ENCODE peak calls at places on chromosomes 6 and 20, in ten cellular contexts. C, O, X, Y, K, F, J, P, M and V are unnamed samples.
A peak's percentile ranks its signal among the peaks of the same experiment; 100 is the strongest.

GRCh38 chr6:57242505-57242904 is 20.4 kb upstream of the RAB23 start:
- DNase-seq in C (peak; percentile 99), O (no peak), X (no peak), Y (no peak), K (no peak), F (no peak), J (no peak), P (peak; percentile 71), M (no peak), V (no peak)

GRCh38 chr20:34791289-34792020 is 34.0 kb downstream of the NCOA6 start:
- DNase-seq in C (peak; percentile 67), O (no peak), X (no peak), Y (no peak), K (peak; percentile 59), F (no peak), J (no peak), P (no peak), M (no peak), V (no peak)

GRCh38 chr6:127938701-127939100 is 37.8 kb upstream of the THEMIS start:
- DNase-seq in C (peak; percentile 64), O (no peak), X (no peak), Y (no peak), K (peak; percentile 16), F (no peak), J (no peak), P (peak; percentile 32), M (no peak), V (no peak)

GRCh38 chr6:36443951-36444428 is 1.2 kb downstream of the KCTD20 start:
- DNase-seq in C (peak; percentile 31), O (no peak), X (no peak), Y (no peak), K (peak; percentile 41), F (no peak), J (no peak), P (peak; percentile 50), M (no peak), V (peak; percentile 15)

GRCh38 chr6:88370127-88370710 is 204.1 kb upstream of the CNR1 start:
- DNase-seq in C (no peak), O (no peak), X (no peak), Y (no peak), K (no peak), F (no peak), J (no peak), P (no peak), M (no peak), V (no peak)

GRCh38 chr6:141848029-141848890 is 284.5 kb upstream of the GJE1 start:
- DNase-seq in C (peak; percentile 1), O (no peak), X (no peak), Y (no peak), K (no peak), F (no peak), J (no peak), P (no peak), M (no peak), V (no peak)

GRCh38 chr6:49550413-49551125 is at the start of gene C6orf141:
- DNase-seq in C (no peak), O (no peak), X (peak; percentile 11), Y (peak; percentile 51), K (no peak), F (peak; percentile 86), J (no peak), P (peak; percentile 65), M (peak; percentile 81), V (peak; percentile 50)

GRCh38 chr6:157869673-157870302 is 46.7 kb downstream of the SNX9 start:
- DNase-seq in C (no peak), O (no peak), X (no peak), Y (no peak), K (no peak), F (no peak), J (no peak), P (no peak), M (no peak), V (no peak)

GRCh38 chr6:137045221-137045789 is 540 bp upstream of the IL20RA start:
- DNase-seq in C (no peak), O (no peak), X (no peak), Y (no peak), K (no peak), F (no peak), J (no peak), P (no peak), M (no peak), V (no peak)

GRCh38 chr6:137040393-137040792 is 4.4 kb downstream of the IL20RA start:
- DNase-seq in C (no peak), O (no peak), X (no peak), Y (no peak), K (no peak), F (no peak), J (no peak), P (no peak), M (no peak), V (no peak)

GRCh38 chr6:137046871-137047412 is 2.2 kb upstream of the IL20RA start:
- DNase-seq in C (no peak), O (no peak), X (no peak), Y (no peak), K (no peak), F (no peak), J (no peak), P (no peak), M (no peak), V (no peak)

GRCh38 chr6:137044366-137045220 is at the start of gene IL20RA:
- DNase-seq in C (no peak), O (peak; percentile 64), X (peak; percentile 67), Y (peak; percentile 69), K (no peak), F (peak; percentile 89), J (no peak), P (no peak), M (peak; percentile 72), V (peak; percentile 37)

DNA sequence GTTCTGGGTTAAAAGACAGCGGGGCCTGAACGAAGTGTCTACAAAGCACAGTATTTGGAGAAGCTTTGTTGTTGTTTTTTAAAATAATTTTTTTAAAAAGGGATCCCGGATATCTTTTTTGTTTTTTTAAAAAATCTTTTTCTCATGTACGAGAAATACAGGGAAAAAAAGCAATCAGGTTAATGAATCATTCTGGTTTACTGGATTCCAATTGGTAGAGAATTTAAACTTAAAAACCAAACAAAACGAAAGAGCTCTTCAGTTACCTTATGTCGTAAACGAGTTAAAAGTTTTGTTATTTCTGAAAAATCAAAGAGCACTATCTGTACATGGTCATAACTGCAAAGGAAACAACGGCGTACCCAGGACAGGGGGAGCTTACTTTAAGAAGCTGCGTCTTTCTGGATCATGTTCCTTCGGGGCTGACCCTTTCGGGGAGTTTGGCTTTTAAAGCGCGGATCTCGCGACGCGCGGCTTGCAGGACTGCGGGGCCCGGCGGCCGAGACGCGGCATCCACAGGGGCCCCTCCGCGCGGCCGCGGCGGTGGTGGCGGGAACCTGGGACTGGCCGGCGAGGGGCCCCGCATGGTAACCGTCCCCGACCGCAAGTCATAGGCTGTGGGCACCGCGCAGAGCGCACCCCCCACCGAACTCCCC is 927 bp downstream of the IL20RA start:
- DNase-seq in C (peak; percentile 28), O (peak; percentile 51), X (peak; percentile 63), Y (no peak), K (peak; percentile 12), F (no peak), J (peak; percentile 17), P (peak; percentile 16), M (no peak), V (peak; percentile 16)
- TF ChIP-seq POLR2A in C (no peak), O (no peak), X (peak; percentile 69), Y (no peak), K (no peak), F (no peak), J (no peak), P (no peak), M (no peak), V (no peak)

DNA sequence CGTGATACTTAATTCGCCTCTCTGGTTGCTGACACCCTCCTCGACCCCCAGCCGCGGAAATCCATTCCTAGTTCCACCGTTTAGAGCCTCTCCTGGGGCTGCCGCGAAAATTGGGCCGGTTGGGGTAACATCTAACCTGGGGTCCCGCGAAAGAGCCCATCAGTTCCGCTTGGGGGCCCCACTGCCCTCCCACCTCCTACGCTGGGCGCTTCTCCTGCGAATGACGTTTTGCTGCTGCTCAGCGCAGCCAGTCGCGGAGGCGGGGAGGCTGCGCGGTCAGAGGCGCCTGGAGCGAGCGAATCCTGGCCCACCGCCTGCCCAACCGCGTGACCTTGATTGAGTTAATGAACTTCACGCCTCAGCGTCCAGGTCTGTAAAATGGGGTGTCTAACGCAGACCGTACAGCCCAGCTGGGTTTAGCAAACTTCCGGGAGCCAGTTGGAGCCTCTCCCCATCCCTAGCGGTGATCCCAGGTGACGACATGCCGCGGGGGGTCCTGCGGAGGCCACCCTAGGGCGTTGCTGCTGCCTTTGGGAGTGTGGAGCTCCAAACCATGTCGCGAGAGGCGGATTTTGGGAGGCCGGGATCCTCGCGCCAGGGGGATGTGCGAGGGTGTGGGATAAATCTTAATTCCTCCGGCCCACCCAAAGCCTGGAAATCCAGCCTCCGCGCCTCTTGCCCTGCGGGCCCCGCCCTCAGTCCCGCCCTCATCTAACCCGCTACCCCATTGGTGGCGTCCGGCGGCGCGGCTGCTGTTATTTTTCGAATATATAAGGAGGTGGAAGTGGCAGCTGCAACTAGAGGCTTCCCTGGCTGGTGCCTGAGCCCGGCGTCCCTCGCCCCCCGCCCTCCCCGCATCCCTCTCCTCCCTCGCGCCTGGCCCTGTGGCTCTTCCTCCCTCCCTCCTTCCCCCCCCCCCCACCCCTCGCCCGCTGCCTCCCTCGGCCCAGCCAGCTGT is at the start of gene CDC25B:
- DNase-seq in C (peak; percentile 83), O (peak; percentile 95), X (peak; percentile 95), Y (peak; percentile 93), K (peak; percentile 95), F (peak; percentile 99), J (peak; percentile 96), P (peak; percentile 96), M (peak; percentile 87), V (peak; percentile 91)
- TF ChIP-seq POLR2A in C (peak; percentile 52), O (peak; percentile 44), X (peak; percentile 42), Y (no peak), K (peak; percentile 46), F (no peak), J (peak; percentile 78), P (peak; percentile 89), M (no peak), V (peak; percentile 46)

DNA sequence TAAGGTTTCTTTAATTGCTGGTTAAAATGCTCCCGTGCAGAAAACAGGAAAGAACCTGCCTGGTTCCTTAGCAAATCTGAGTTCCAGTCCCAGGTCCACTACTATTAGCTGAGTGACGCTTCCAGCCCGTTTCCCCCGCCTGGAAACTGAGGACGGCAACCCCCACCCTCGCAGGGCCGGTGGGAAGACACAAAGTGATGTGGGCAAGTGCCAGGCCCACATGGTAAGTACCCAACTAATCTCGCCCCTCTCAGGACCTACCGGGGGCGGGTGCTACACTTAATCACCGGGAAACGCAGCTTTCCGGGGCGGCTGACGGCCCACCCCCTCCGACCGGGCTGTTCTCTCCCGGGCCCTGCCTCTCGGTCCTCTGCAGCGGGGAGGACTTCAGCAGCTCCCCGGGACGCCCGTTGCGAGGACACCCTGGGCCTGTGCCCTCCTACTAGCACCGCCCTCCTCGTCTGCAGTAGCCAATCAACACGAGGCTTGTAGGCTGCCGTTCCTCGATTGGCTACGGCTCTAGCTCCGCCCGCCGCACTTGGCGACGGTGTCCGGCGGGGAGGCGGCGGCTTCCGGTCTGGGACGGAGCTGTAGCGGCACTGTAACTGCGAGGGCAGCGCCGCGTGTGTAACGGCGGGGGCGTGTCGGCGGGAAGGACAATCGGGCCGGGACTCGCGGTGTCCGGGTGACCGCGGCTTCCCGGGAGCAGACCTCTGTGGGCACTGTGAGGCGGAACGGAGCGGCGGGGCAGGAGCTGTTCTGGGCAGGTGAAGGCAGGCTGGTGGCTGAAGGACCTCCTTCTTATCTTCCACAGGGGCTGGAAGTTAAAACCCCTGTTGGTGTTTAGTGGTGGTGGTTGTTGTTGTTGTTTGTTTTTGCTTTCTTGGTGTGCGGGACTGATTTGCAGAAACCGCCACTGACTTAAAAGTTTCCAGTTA is at the start of gene ZBTB9:
- DNase-seq in C (peak; percentile 96), O (peak; percentile 97), X (peak; percentile 98), Y (peak; percentile 97), K (peak; percentile 98), F (peak; percentile 99), J (peak; percentile 96), P (peak; percentile 93), M (peak; percentile 94), V (peak; percentile 99)
- TF ChIP-seq POLR2A in C (peak; percentile 89), O (peak; percentile 96), X (peak; percentile 84), Y (peak; percentile 61), K (peak; percentile 86), F (no peak), J (peak; percentile 85), P (peak; percentile 71), M (peak; percentile 78), V (peak; percentile 87)

DNA sequence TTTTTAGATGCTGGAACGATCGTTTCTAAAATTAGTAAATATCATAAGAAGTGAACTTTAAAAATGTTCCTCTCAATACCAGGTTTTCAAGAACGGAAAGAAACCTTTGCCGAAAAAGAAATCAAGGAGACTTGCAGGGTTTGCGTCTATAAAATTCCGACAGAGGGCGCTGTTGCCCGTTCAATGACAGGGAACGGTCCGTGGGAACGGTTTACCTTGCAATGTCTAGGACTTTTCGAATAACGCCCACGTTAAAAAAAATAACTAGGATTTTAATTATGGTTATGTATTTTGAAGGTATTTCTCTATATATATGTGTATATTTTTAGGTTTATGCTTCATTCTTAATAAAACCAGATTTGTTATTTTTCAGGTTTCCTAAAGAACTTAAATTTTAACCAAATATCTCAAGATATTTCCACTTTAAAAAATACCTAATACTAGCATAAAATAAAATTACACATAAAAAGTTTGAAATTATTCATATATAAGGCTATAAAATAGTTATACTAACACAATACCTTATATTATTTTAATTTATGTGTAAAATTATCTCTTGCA is 2.5 kb upstream of the TFAP2B start:
- DNase-seq in C (peak; percentile 55), O (no peak), X (peak; percentile 70), Y (peak; percentile 76), K (peak; percentile 76), F (peak; percentile 91), J (peak; percentile 83), P (peak; percentile 55), M (peak; percentile 84), V (peak; percentile 37)
- TF ChIP-seq POLR2A in C (no peak), O (no peak), X (no peak), Y (no peak), K (no peak), F (no peak), J (no peak), P (no peak), M (no peak), V (no peak)